ENCODE peak calls at places on chromosome 14, in seven cellular contexts. O is breast epithelium, Y is tibial nerve, A is HCT116, S is stomach, E is H1, P is uterus. X is an unnamed sample.

GRCh38 chr14:50335389-50335788 is 23.3 kb downstream of the DMAC2L start:
- DNase-seq in Y (peak; percentile 69), S (no peak), P (peak; percentile 74), E (peak; percentile 53), O (peak; percentile 29), A (no peak), X (peak; percentile 76)

GRCh38 chr14:32417956-32418552 is 89.0 kb downstream of the AKAP6 start:
- DNase-seq in S (peak; percentile 26), P (no peak), E (no peak), Y (no peak), O (peak; percentile 23), A (no peak), X (no peak)

GRCh38 chr14:97709552-97709951 is 912.4 kb downstream of the VRK1 start:
- DNase-seq in P (no peak), S (no peak), E (no peak), A (no peak), O (no peak), Y (no peak), X (no peak)

GRCh38 chr14:81432171-81432570 is 32.0 kb upstream of the STON2 start:
- DNase-seq in P (no peak), E (no peak), Y (no peak), S (no peak), A (no peak), O (no peak), X (no peak)

GRCh38 chr14:60106341-60106740 is 14.6 kb downstream of the PCNX4 start:
- DNase-seq in Y (no peak), E (no peak), A (no peak), O (no peak), P (no peak), S (no peak), X (no peak)

GRCh38 chr14:24783791-24784190 is 149.8 kb upstream of the GZMB start:
- DNase-seq in E (no peak), Y (no peak), P (no peak), A (no peak), O (no peak), S (no peak), X (no peak)

GRCh38 chr14:86402547-86402946 is 872.6 kb downstream of the FLRT2 start:
- DNase-seq in S (no peak), Y (no peak), E (no peak), O (no peak), P (no peak), A (no peak), X (no peak)

GRCh38 chr14:102827716-102828115 is 50.5 kb downstream of the TRAF3 start:
- DNase-seq in E (no peak), P (no peak), O (no peak), S (no peak), Y (no peak), A (no peak), X (no peak)

GRCh38 chr14:62662811-62663477 is 382.3 kb downstream of the KCNH5 start:
- DNase-seq in S (no peak), E (no peak), P (no peak), A (no peak), O (no peak), Y (no peak), X (no peak)

GRCh38 chr14:71141701-71142374 is 234.6 kb downstream of the PCNX1 start:
- DNase-seq in Y (no peak), S (no peak), P (no peak), O (no peak), E (no peak), A (no peak), X (no peak)

GRCh38 chr14:36524220-36524837 is 4.3 kb upstream of the NKX2-1 start:
- DNase-seq in O (no peak), A (no peak), E (no peak), Y (no peak), S (no peak), P (no peak), X (no peak)

GRCh38 chr14:102140027-102140749 is 491 bp downstream of the WDR20 start:
- DNase-seq in Y (peak; percentile 5), S (peak; percentile 41), O (peak; percentile 24), P (peak; percentile 19), A (no peak), E (no peak), X (peak; percentile 78)

GRCh38 chr14:84857129-84857528 is 672.8 kb upstream of the FLRT2 start:
- DNase-seq in Y (no peak), P (no peak), O (no peak), A (no peak), S (no peak), E (no peak), X (no peak)

GRCh38 chr14:103625361-103626095 is 3.5 kb upstream of the KLC1 start:
- DNase-seq in Y (no peak), O (no peak), A (no peak), E (no peak), S (no peak), P (no peak), X (no peak)

GRCh38 chr14:85554106-85554505 is 24.2 kb downstream of the FLRT2 start:
- DNase-seq in O (no peak), E (no peak), A (no peak), P (no peak), S (no peak), Y (no peak), X (no peak)

GRCh38 chr14:92747701-92748258 is 647 bp downstream of the LGMN start:
- DNase-seq in O (no peak), S (no peak), P (no peak), Y (no peak), A (no peak), E (no peak), X (no peak)

GRCh38 chr14:105532735-105533141 is 6.4 kb downstream of the TMEM121 start:
- DNase-seq in Y (no peak), S (no peak), A (no peak), P (no peak), O (no peak), E (no peak), X (peak; percentile 61)

GRCh38 chr14:21108791-21109190 is 7.9 kb downstream of the TMEM253 start:
- DNase-seq in P (no peak), Y (no peak), E (no peak), A (no peak), S (no peak), O (no peak), X (peak; percentile 50)

GRCh38 chr14:21106506-21107359 is 5.9 kb downstream of the TMEM253 start:
- DNase-seq in Y (peak; percentile 88), E (peak; percentile 70), A (peak; percentile 79), O (peak; percentile 82), S (peak; percentile 87), P (peak; percentile 83), X (peak; percentile 88)

GRCh38 chr14:21107360-21107781 is 6.5 kb downstream of the TMEM253 start:
- DNase-seq in Y (no peak), P (no peak), S (no peak), E (no peak), O (no peak), A (peak; percentile 51), X (no peak)

GRCh38 chr14:21109377-21110260 is 8.8 kb downstream of the TMEM253 start:
- DNase-seq in P (no peak), E (no peak), O (no peak), A (no peak), Y (no peak), S (no peak), X (no peak)

GRCh38 chr14:21112267-21112666 is 11.4 kb downstream of the TMEM253 start:
- DNase-seq in E (no peak), O (no peak), A (no peak), S (no peak), Y (no peak), P (no peak), X (no peak)
- H3K36me3 ChIP-seq in E (no peaks in the 10 kb centered on the region), O (no peaks in the 10 kb centered on the region), A (no peaks in the 10 kb centered on the region), S (no peaks in the 10 kb centered on the region), Y (no peaks in the 10 kb centered on the region), P (no peaks in the 10 kb centered on the region), X (no peaks in the 10 kb centered on the region)

DNA sequence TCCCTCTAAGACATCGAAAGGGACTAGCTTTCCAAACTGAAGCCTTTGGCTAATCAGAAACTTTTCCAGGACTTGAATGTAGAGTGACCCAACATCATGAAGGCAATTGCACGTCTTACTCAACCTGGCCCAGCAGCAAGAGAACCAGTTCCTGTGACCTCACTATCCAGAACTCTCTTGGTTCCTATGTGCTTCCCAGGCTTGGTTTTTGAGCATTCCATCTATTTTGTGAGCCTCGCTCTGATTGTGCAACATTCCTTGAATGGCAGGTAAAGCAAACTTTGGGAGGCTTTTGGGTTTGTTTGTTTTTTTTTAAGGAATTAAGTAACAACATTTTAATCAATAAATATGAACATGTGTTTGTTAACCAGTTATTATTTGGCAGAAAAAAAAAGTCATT is 183.6 kb upstream of the EGLN3 start:
- DNase-seq in O (no peak), S (no peak), A (no peak), Y (no peak), P (no peak), E (no peak), X (no peak)
- TF ChIP-seq POLR2A in O (no peak), S (no peak), A (no peak), Y (no peak), P (no peak), E (no peak), X (no peak)

GRCh38 chr14:100359111-100359510 is 36.0 kb downstream of the SLC25A47 start:
- DNase-seq in P (no peak), O (no peak), Y (no peak), E (no peak), S (no peak), A (no peak), X (no peak)
- H3K36me3 ChIP-seq in P (no peaks in the 10 kb centered on the region), O (no peaks in the 10 kb centered on the region), Y (peaks cover 8% of the 10 kb centered on the region), E (peaks cover 77% of the 10 kb centered on the region), S (peaks cover 98% of the 10 kb centered on the region), A (peaks cover 19% of the 10 kb centered on the region), X (peaks cover 54% of the 10 kb centered on the region)

GRCh38 chr14:100416921-100417451 is 93.8 kb downstream of the SLC25A47 start:
- DNase-seq in O (no peak), A (no peak), E (no peak), Y (no peak), S (no peak), P (no peak), X (no peak)
- TF ChIP-seq POLR2A in O (no peak), A (no peak), E (no peak), Y (no peak), S (no peak), P (no peak), X (no peak)

DNA sequence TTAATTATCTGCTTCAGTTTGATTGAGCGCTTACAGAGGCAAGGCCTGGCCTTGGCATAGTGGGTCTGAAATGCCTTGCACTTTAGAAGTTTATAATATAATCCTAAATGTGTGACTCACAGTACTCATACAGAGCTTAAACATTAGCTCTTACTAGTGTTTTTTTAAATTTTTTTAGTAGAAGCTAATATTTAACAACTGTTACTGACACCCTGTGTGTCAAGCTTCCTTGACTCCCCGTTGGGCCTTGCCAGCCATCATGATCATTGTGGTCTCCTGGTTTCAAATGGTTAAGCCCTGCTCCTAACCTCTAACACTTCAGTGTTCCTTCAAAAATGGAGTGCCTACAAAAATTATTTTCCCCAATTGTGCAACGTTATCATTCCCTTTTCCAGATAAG is 126.9 kb downstream of the GALC start:
- DNase-seq in E (no peak), O (no peak), P (no peak), A (no peak), Y (no peak), S (no peak), X (no peak)
- H3K36me3 ChIP-seq in E (no peaks in the 10 kb centered on the region), O (no peaks in the 10 kb centered on the region), P (no peaks in the 10 kb centered on the region), A (no peaks in the 10 kb centered on the region), Y (no peaks in the 10 kb centered on the region), S (no peaks in the 10 kb centered on the region), X (no peaks in the 10 kb centered on the region)

GRCh38 chr14:95128140-95128539 is 29.2 kb downstream of the DICER1 start:
- DNase-seq in Y (no peak), E (no peak), S (no peak), P (no peak), O (no peak), A (no peak), X (no peak)
- TF ChIP-seq POLR2A in Y (no peak), E (no peak), S (no peak), P (no peak), O (no peak), A (no peak), X (no peak)

X was measured in suprapubic skin.